ENCODE peak calls at places on chromosomes 5 and 9, in nine cellular contexts. A is right cardiac atrium; G is esophagus squamous epithelium; V is adrenal gland; I is transverse colon; T is choroid plexus epithelial cell; Y is effector memory CD4-positive, alpha-beta T cell; O is astrocyte of the cerebellum; P is tibial artery. Q is an unnamed sample.

GRCh38 chr5:173714551-173715428 is 98.3 kb upstream of the BOD1 start:
- DNase-seq in A (no peak), G (no peak), V (peak), I (no peak), T (peak), Y (no peak), O (peak), P (no peak), Q (no peak)

GRCh38 chr9:123033352-123033751 is at the start of gene GPR21:
- DNase-seq in A (no peak), G (no peak), V (no peak), I (no peak), T (peak), Y (no peak), O (no peak), P (no peak), Q (no peak)

GRCh38 chr9:21653091-21653490 is 149.3 kb upstream of the MTAP start:
- DNase-seq in A (no peak), G (no peak), V (no peak), I (no peak), T (peak), Y (no peak), O (peak), P (no peak), Q (no peak)

GRCh38 chr5:96101358-96102089 is 139.9 kb upstream of the ELL2 start:
- DNase-seq in A (no peak), G (no peak), V (no peak), I (no peak), T (no peak), Y (no peak), O (no peak), P (no peak), Q (no peak)

GRCh38 chr5:103475629-103476240 is 86.9 kb downstream of the NUDT12 start:
- DNase-seq in A (no peak), G (no peak), V (no peak), I (no peak), T (peak), Y (no peak), O (peak), P (no peak), Q (no peak)

GRCh38 chr5:43075319-43076293 is 35.5 kb upstream of the ANXA2R start:
- DNase-seq in A (peak), G (no peak), V (peak), I (no peak), T (peak), Y (no peak), O (no peak), P (peak), Q (peak)

GRCh38 chr5:160219411-160219810 is 9.9 kb upstream of the FABP6 start:
- DNase-seq in A (no peak), G (no peak), V (no peak), I (no peak), T (no peak), Y (no peak), O (no peak), P (no peak), Q (no peak)

GRCh38 chr9:1044643-1045042 is 5.5 kb upstream of the DMRT2 start:
- DNase-seq in A (peak), G (no peak), V (no peak), I (no peak), T (no peak), Y (no peak), O (no peak), P (peak), Q (peak)

GRCh38 chr5:163281512-163281911 is 155.9 kb upstream of the CCNG1 start:
- DNase-seq in A (no peak), G (no peak), V (no peak), I (no peak), T (no peak), Y (no peak), O (no peak), P (no peak), Q (no peak)

GRCh38 chr5:78591227-78591626 is 57.3 kb downstream of the LHFPL2 start:
- DNase-seq in A (no peak), G (no peak), V (no peak), I (no peak), T (peak), Y (no peak), O (no peak), P (no peak), Q (no peak)

GRCh38 chr5:144484124-144484897 is 313.6 kb downstream of the KCTD16 start:
- DNase-seq in A (no peak), G (no peak), V (no peak), I (no peak), T (peak), Y (no peak), O (peak), P (no peak), Q (no peak)

GRCh38 chr5:132764051-132764450 is 13.0 kb downstream of the SEPTIN8 start:
- DNase-seq in A (no peak), G (no peak), V (no peak), I (peak), T (no peak), Y (no peak), O (no peak), P (no peak), Q (no peak)

GRCh38 chr9:21580636-21581353 is 98.7 kb upstream of the IFNE start:
- DNase-seq in A (no peak), G (no peak), V (no peak), I (no peak), T (peak), Y (no peak), O (no peak), P (no peak), Q (no peak)

GRCh38 chr9:93453047-93453914 is at the start of gene FAM120AOS:
- DNase-seq in A (peak), G (peak), V (peak), I (peak), T (peak), Y (peak), O (peak), P (peak), Q (peak)

GRCh38 chr5:139304391-139305324 is 11.1 kb downstream of the MATR3 start:
- DNase-seq in A (no peak), G (no peak), V (no peak), I (no peak), T (no peak), Y (no peak), O (no peak), P (no peak), Q (no peak)

GRCh38 chr9:4796988-4797956 is 4.5 kb downstream of the RCL1 start:
- DNase-seq in A (no peak), G (no peak), V (no peak), I (no peak), T (peak), Y (no peak), O (peak), P (no peak), Q (no peak)

GRCh38 chr5:152070591-152070990 is 145.9 kb upstream of the GLRA1 start:
- DNase-seq in A (no peak), G (no peak), V (no peak), I (no peak), T (no peak), Y (no peak), O (no peak), P (no peak), Q (no peak)

GRCh38 chr5:137310051-137310730 is 188.9 kb downstream of the SPOCK1 start:
- DNase-seq in A (no peak), G (no peak), V (no peak), I (no peak), T (peak), Y (no peak), O (peak), P (no peak), Q (no peak)

GRCh38 chr5:95858023-95858461 is 35.5 kb upstream of the GLRX start:
- DNase-seq in A (peak), G (no peak), V (peak), I (no peak), T (peak), Y (no peak), O (peak), P (peak), Q (peak)

GRCh38 chr9:97704851-97705250 is 7.7 kb upstream of the XPA start:
- DNase-seq in A (no peak), G (no peak), V (no peak), I (no peak), T (no peak), Y (no peak), O (no peak), P (no peak), Q (no peak)

GRCh38 chr5:82620957-82621600 is 342.9 kb upstream of the RPS23 start:
- DNase-seq in A (no peak), G (no peak), V (no peak), I (no peak), T (peak), Y (no peak), O (peak), P (no peak), Q (no peak)

GRCh38 chr5:58404734-58405133 is 55.2 kb downstream of the PLK2 start:
- DNase-seq in A (no peak), G (no peak), V (no peak), I (no peak), T (no peak), Y (no peak), O (no peak), P (no peak), Q (no peak)

GRCh38 chr9:105063665-105064247 is 135.8 kb upstream of the ABCA1 start:
- DNase-seq in A (no peak), G (no peak), V (peak), I (peak), T (peak), Y (no peak), O (peak), P (no peak), Q (peak)

GRCh38 chr5:168654225-168654624 is 75.1 kb upstream of the PANK3 start:
- DNase-seq in A (peak), G (no peak), V (no peak), I (no peak), T (peak), Y (no peak), O (no peak), P (peak), Q (no peak)

GRCh38 chr9:137461663-137462395 is 2.7 kb upstream of the NSMF start:
- DNase-seq in A (peak), G (no peak), V (peak), I (peak), T (peak), Y (peak), O (no peak), P (no peak), Q (peak)

GRCh38 chr5:156174225-156174624 is 152.7 kb upstream of the SGCD start:
- DNase-seq in A (no peak), G (no peak), V (no peak), I (no peak), T (no peak), Y (no peak), O (no peak), P (no peak), Q (no peak)

GRCh38 chr9:110918316-110919054 is 119.8 kb downstream of the LPAR1 start:
- DNase-seq in A (no peak), G (no peak), V (no peak), I (no peak), T (peak), Y (no peak), O (no peak), P (no peak), Q (no peak)

GRCh38 chr5:17178316-17178715 is 39.1 kb upstream of the BASP1 start:
- DNase-seq in A (no peak), G (no peak), V (no peak), I (no peak), T (no peak), Y (no peak), O (no peak), P (no peak), Q (no peak)

GRCh38 chr5:178213748-178214151 is 9.4 kb downstream of the HNRNPAB start:
- DNase-seq in A (no peak), G (no peak), V (no peak), I (peak), T (no peak), Y (no peak), O (no peak), P (no peak), Q (no peak)

GRCh38 chr5:125775896-125776295 is 647.3 kb upstream of the GRAMD2B start:
- DNase-seq in A (no peak), G (no peak), V (no peak), I (no peak), T (no peak), Y (no peak), O (no peak), P (no peak), Q (no peak)

GRCh38 chr9:27460225-27461023 is 63.7 kb upstream of the IFNK start:
- DNase-seq in A (no peak), G (no peak), V (no peak), I (no peak), T (no peak), Y (no peak), O (no peak), P (peak), Q (no peak)

GRCh38 chr5:134905246-134905996 is 490 bp downstream of the PCBD2 start:
- DNase-seq in A (no peak), G (no peak), V (peak), I (peak), T (peak), Y (peak), O (peak), P (peak), Q (peak)

GRCh38 chr5:130243641-130244040 is 339.4 kb downstream of the CHSY3 start:
- DNase-seq in A (no peak), G (no peak), V (no peak), I (no peak), T (no peak), Y (no peak), O (no peak), P (no peak), Q (no peak)

GRCh38 chr5:154593091-154593490 is 115.1 kb upstream of the HAND1 start:
- DNase-seq in A (no peak), G (no peak), V (no peak), I (no peak), T (peak), Y (no peak), O (no peak), P (no peak), Q (no peak)

GRCh38 chr9:16319646-16320045 is 550.8 kb downstream of the BNC2 start:
- DNase-seq in A (no peak), G (no peak), V (no peak), I (no peak), T (no peak), Y (no peak), O (no peak), P (no peak), Q (no peak)

GRCh38 chr5:88676637-88677481 is 206.1 kb downstream of the MEF2C start:
- DNase-seq in A (no peak), G (no peak), V (no peak), I (no peak), T (no peak), Y (no peak), O (no peak), P (no peak), Q (no peak)

GRCh38 chr5:80707645-80708044 is 52.9 kb upstream of the DHFR start:
- DNase-seq in A (no peak), G (no peak), V (no peak), I (no peak), T (peak), Y (no peak), O (no peak), P (no peak), Q (no peak)

GRCh38 chr9:136021171-136021890 is 60.2 kb upstream of the UBAC1 start:
- DNase-seq in A (peak), G (no peak), V (no peak), I (no peak), T (no peak), Y (no peak), O (no peak), P (no peak), Q (no peak)

GRCh38 chr9:134418986-134419683 is 92.9 kb downstream of the RXRA start:
- DNase-seq in A (no peak), G (no peak), V (peak), I (no peak), T (no peak), Y (no peak), O (no peak), P (no peak), Q (no peak)

GRCh38 chr9:137312852-137313325 is 10.8 kb upstream of the NRARP start:
- DNase-seq in A (no peak), G (no peak), V (no peak), I (no peak), T (no peak), Y (no peak), O (no peak), P (no peak), Q (no peak)

GRCh38 chr5:121053055-121053985 is 589.2 kb downstream of the PRR16 start:
- DNase-seq in A (no peak), G (no peak), V (no peak), I (no peak), T (no peak), Y (no peak), O (no peak), P (no peak), Q (no peak)
- H3K4me3 ChIP-seq in A (no peak), G (no peak), V (no peak), I (no peak), T (no peak), Y (no peak), O (no peak), P (no peak), Q (no peak)

DNA sequence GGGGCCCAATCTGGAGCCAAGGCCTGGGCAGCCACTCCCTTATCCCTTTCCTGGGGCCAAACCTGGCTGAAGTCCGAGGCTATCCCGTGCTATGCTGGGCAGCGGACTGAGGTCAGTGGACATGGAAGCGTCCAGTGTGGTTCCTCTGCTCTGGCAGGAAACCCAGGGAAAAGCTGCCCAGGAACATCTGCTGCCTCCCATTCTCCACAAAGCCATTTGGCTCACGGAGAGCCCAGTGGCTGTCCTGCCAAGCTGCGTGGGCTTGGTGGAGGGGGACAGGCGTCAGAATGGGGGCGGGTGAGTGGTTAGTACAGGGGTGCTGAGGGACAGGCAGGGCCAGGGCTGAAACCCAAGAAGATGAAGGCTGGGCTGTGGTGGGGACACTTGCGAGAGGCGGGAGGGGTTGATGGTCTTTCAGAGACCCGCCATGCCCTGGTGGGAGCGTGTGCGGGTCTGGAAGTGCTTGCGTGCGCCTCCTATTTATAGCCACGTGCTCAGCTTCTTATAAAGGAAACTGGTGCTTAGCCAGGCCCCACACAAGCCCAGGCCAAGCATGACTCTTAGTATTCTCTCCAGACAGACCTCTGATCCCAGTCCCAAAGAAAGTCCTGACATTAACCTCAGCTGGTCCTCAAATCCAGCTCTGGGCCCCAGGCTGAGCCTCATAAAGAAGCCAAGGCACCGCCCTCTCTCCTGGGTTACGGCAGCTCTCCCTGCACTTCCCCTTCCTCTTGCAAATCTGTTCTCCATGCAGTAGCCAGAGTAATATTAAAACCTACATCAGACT is 9.4 kb upstream of the SLC6A7 start:
- DNase-seq in A (peak), G (no peak), V (peak), I (peak), T (no peak), Y (no peak), O (no peak), P (peak), Q (peak)
- H3K4me3 ChIP-seq in A (no peak), G (no peak), V (no peak), I (no peak), T (no peak), Y (no peak), O (no peak), P (no peak), Q (no peak)

DNA sequence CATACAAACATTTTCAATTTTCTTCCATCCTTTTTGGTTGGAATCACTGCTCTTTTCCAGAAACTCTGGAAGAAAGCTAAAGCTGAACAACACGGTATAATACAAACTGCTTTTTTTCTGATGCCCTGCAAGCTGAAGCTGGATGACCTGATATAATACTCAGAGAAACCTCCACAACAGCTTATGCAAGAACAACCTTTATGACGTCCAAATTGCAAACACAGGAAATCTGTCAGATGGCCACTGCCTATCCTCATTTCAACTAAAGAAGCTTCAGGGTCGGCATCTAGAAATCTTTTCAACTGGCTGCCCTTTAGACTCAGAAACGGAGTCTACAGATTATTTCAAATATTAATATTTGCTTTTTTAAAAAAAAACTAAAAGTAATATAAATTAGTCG is 106.5 kb upstream of the PRDM9 start:
- DNase-seq in A (no peak), G (no peak), V (no peak), I (no peak), T (no peak), Y (no peak), O (no peak), P (no peak), Q (no peak)
- H3K4me3 ChIP-seq in A (no peak), G (no peak), V (no peak), I (no peak), T (no peak), Y (no peak), O (no peak), P (no peak), Q (no peak)

GRCh38 chr9:13939129-13939528 is 374.8 kb downstream of the NFIB start:
- DNase-seq in A (no peak), G (no peak), V (no peak), I (no peak), T (peak), Y (no peak), O (peak), P (no peak), Q (no peak)
- H3K4me3 ChIP-seq in A (no peak), G (no peak), V (no peak), I (no peak), T (no peak), Y (no peak), O (no peak), P (no peak), Q (no peak)

DNA sequence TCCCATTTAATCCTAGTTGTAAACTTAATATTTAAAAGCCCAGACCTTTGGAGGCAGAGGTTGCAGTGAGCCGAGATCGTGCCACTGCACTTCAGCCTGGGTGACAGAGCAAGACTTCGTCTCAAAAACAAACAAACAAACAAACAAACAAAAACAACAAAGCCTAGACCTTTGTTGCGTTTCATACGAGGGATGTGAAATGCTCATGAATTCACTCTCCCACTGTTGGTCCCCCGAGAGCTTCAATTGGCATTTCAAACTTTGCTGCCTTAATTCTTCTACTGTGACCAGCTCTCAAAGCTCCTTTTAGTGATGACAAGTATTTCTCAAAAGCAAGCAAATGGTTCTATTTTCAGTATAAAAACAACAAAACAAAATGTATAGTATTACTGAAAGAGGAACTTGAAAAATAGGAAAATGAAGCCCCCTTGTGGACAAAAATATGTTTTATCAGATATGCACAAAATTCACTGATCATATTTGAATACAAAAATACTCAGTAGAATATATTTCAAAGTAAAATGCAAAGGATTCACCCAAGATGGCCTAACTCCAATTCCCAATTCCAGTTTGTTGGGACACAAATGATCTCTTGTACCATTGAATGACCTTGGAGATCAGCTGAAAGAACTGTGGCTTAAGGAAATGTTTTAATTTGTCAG is 140.4 kb downstream of the ESM1 start:
- DNase-seq in A (no peak), G (no peak), V (no peak), I (no peak), T (peak), Y (no peak), O (peak), P (no peak), Q (no peak)
- H3K4me3 ChIP-seq in A (no peak), G (no peak), V (no peak), I (no peak), T (peak), Y (no peak), O (no peak), P (peak), Q (no peak)

Q was measured in uterus.